ENCODE peak calls at places on chromosome 7, in four cellular contexts. B, L, T and N are unnamed samples.

GRCh38 chr7:150342119-150342405 is 633 bp upstream of the RARRES2 start:
- DNase-seq in L (no peak), T (peak; percentile 41), B (no peak), N (no peak)

GRCh38 chr7:124645704-124646103 is 119.9 kb downstream of the GPR37 start:
- DNase-seq in B (no peak), T (no peak), L (no peak), N (no peak)

GRCh38 chr7:3154881-3155494 is 111.3 kb upstream of the CARD11 start:
- DNase-seq in T (peak; percentile 19), L (no peak), B (peak; percentile 48), N (no peak)

GRCh38 chr7:93245525-93246432 is 13.6 kb downstream of the VPS50 start:
- DNase-seq in T (no peak), L (no peak), B (peak; percentile 38), N (no peak)

GRCh38 chr7:137798073-137798763 is 48.6 kb downstream of the DGKI start:
- DNase-seq in L (no peak), T (no peak), B (no peak), N (no peak)

GRCh38 chr7:55366461-55367138 is 1.5 kb downstream of the LANCL2 start:
- DNase-seq in B (no peak), T (no peak), L (no peak), N (no peak)

GRCh38 chr7:141563956-141564623 is 12.9 kb downstream of the AGK start:
- DNase-seq in B (no peak), L (no peak), T (no peak), N (no peak)

GRCh38 chr7:74343281-74344127 is 54.3 kb downstream of the CLIP2 start:
- DNase-seq in L (no peak), T (no peak), B (peak; percentile 85), N (no peak)

GRCh38 chr7:151690597-151690996 is 170.9 kb upstream of the RHEB start:
- DNase-seq in T (no peak), L (no peak), B (peak; percentile 77), N (no peak)

GRCh38 chr7:5596896-5597246 is 173.2 kb upstream of the TNRC18 start:
- DNase-seq in T (no peak), B (no peak), L (no peak), N (no peak)

GRCh38 chr7:34452363-34452762 is 205.7 kb upstream of the NPSR1 start:
- DNase-seq in L (no peak), T (no peak), B (no peak), N (no peak)

GRCh38 chr7:31049001-31049765 is 2.9 kb upstream of the ADCYAP1R1 start:
- DNase-seq in L (no peak), B (no peak), T (no peak), N (no peak)

GRCh38 chr7:37371755-37372154 is 76.9 kb downstream of the ELMO1 start:
- DNase-seq in L (no peak), B (no peak), T (no peak), N (no peak)

GRCh38 chr7:113004726-113005454 is 81.7 kb downstream of the GPR85 start:
- DNase-seq in T (no peak), L (no peak), B (no peak), N (no peak)

GRCh38 chr7:45598697-45599520 is 24.7 kb downstream of the ADCY1 start:
- DNase-seq in B (no peak), T (no peak), L (no peak), N (no peak)

GRCh38 chr7:130494480-130494879 is 2.6 kb downstream of the MEST start:
- DNase-seq in L (no peak), T (no peak), B (no peak), N (no peak)

GRCh38 chr7:69753981-69754380 is 155.7 kb downstream of the AUTS2 start:
- DNase-seq in B (no peak), T (no peak), L (no peak), N (no peak)

GRCh38 chr7:135207739-135208416 is 3.4 kb downstream of the WDR91 start:
- DNase-seq in B (no peak), L (no peak), T (no peak), N (no peak)

GRCh38 chr7:33933611-33934281 is 28.4 kb downstream of the BMPER start:
- DNase-seq in B (peak; percentile 92), L (no peak), T (no peak), N (no peak)

GRCh38 chr7:149245244-149245643 is 5.8 kb downstream of the ZNF212 start:
- DNase-seq in B (peak; percentile 62), T (no peak), L (no peak), N (no peak)

GRCh38 chr7:133582766-133583523 is 330.1 kb downstream of the EXOC4 start:
- DNase-seq in B (peak; percentile 91), L (no peak), T (no peak), N (no peak)
- TF ChIP-seq CTCF in B (no peak), L (no peak), T (no peak), N (no peak)

DNA sequence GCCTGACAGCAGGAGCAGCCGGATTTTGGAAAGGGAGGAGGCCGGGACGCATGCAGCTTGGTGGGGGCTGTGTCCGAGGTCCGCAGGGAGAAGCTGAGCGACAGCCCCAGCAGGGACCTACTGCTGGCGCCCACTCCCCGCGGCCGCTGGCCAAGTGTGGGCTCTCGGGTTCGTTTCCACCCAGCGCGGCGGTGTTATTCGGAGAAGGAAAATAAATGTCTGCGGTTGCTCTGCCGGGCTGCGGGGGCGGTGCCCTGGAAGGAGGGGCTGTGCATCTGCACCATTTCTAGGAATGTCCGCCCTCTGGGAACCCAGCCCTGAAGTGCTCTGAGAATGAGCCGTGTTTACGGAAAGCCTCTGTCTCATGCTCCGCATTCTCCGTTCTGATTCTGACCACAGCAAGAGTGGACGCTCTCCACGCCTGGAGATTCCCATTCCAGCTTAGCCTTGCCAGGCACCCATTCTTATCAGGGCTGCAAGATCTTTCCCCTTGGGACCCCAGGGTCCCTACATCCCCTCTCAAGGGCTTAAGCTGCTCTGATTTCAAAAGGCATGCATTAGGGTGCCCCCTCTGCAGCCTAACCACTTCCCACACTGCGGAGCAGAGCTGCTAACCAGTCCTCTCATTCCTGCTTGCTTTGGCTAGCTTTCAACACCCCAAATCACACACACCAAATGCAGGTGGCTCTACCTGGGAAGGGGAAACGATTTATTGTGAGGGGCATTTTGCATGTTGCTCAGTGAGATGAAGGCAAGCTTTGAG is 256.6 kb upstream of the GLI3 start:
- DNase-seq in B (peak; percentile 76), L (peak; percentile 86), T (peak; percentile 83), N (peak; percentile 67)
- H3K4me3 ChIP-seq in B (peak overlapping the region; percentile 9), L (peak overlapping the region; percentile 47), T (peak overlapping the region; percentile 48), N (peak overlapping the region; percentile 50)

GRCh38 chr7:99971242-99971641 is 4.6 kb downstream of the AZGP1 start:
- DNase-seq in T (peak; percentile 18), L (no peak), B (no peak), N (no peak)

GRCh38 chr7:99974681-99975080 is 1.1 kb downstream of the AZGP1 start:
- DNase-seq in L (no peak), B (no peak), T (no peak), N (no peak)

DNA sequence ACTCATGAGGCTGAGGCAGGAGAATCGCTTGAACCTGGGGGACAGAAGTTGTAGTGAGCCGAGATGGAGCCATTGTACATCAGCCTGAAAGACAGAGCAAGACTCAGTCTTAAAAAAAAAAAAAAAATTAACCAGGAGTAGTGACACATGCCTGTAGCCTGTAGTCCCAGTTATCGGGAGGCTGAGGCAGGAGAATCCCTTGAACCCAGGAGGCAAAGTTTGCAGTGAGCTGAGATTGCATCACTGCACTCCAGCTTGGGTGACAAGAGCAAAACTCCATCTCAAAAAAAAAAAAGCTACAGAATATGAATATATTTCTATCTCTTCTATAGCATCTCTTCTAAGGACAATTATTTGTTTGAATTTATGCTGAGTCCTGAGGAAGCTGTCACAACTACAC is 6.5 kb downstream of the AZGP1 start:
- DNase-seq in T (no peak), L (no peak), B (no peak), N (no peak)
- H3K27me3 ChIP-seq in T (peaks cover 5% of the 10 kb centered on the region), L (no peaks in the 10 kb centered on the region), B (peaks cover 12% of the 10 kb centered on the region), N (peaks cover 10% of the 10 kb centered on the region)

GRCh38 chr7:18429547-18429946 is 66.0 kb upstream of the HDAC9 start:
- DNase-seq in T (no peak), B (peak; percentile 70), L (no peak), N (no peak)
- TF ChIP-seq CTCF in T (no peak), B (no peak), L (no peak), N (no peak)